ENCODE peak calls at places on chromosomes 1 and 21, in four cellular contexts. F, Y, E and I are unnamed samples.
A peak's percentile ranks its signal among the peaks of the same experiment; 100 is the strongest.

GRCh38 chr1:45493116-45493697 is 2.2 kb upstream of the TESK2 start:
- DNase-seq in F (peak; percentile 43), E (peak; percentile 66), Y (peak; percentile 55), I (peak; percentile 64)

GRCh38 chr1:112878321-112878720 is 77.7 kb downstream of the SLC16A1 start:
- DNase-seq in E (no peak), Y (no peak), F (no peak), I (no peak)

GRCh38 chr1:70361727-70362413 is 7.3 kb upstream of the ANKRD13C start:
- DNase-seq in E (no peak), F (no peak), Y (no peak), I (no peak)

GRCh38 chr1:180424848-180425457 is 77.4 kb downstream of the ACBD6 start:
- DNase-seq in E (no peak), F (no peak), Y (no peak), I (peak; percentile 11)

GRCh38 chr1:93605812-93606512 is 75.7 kb downstream of the BCAR3 start:
- DNase-seq in F (no peak), E (no peak), Y (no peak), I (no peak)

GRCh38 chr1:230261918-230262650 is 164.0 kb downstream of the PGBD5 start:
- DNase-seq in F (no peak), Y (no peak), E (no peak), I (no peak)

GRCh38 chr1:12065872-12066271 is 2.8 kb downstream of the TNFRSF8 start:
- DNase-seq in E (no peak), Y (no peak), F (no peak), I (no peak)

GRCh38 chr1:86296305-86297205 is 99.6 kb downstream of the ODF2L start:
- DNase-seq in E (no peak), F (no peak), Y (no peak), I (no peak)

GRCh38 chr1:236853916-236854601 is 59.0 kb downstream of the MTR start:
- DNase-seq in Y (no peak), E (no peak), F (no peak), I (no peak)

GRCh38 chr1:87134625-87135024 is 194.1 kb upstream of the LMO4 start:
- DNase-seq in E (no peak), F (no peak), Y (no peak), I (no peak)

GRCh38 chr1:153963030-153963849 is at the start of gene SLC39A1:
- DNase-seq in F (peak; percentile 94), E (peak; percentile 99), Y (peak; percentile 93), I (peak; percentile 99)
- TF ChIP-seq ZNF274 in F (no peak), E (no peak), Y (no peak), I (no peak)

DNA sequence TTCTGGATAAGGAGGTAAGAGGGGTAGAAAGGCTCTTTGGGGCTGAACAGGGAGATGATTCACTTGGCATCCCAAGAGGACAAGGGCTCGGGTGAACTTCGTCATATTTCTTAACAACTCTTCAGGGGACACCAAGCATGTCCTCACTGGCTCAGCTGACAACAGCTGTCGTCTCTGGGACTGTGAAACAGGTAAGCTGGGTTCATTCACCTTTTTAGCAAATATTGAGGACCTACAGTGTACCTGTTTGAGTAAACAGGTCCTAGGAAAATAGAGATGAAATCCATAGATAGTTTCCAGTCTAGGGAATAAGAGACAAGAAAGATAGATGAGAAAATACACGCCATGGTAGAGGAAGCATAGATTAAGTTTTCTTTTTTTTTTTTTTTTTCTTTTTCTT is 2.1 kb downstream of the EIF3I start:
- DNase-seq in E (no peak), F (no peak), Y (no peak), I (no peak)
- H3K27me3 ChIP-seq in E (no peaks in the 10 kb centered on the region), F (no peaks in the 10 kb centered on the region), Y (no peaks in the 10 kb centered on the region), I (no peaks in the 10 kb centered on the region)

DNA sequence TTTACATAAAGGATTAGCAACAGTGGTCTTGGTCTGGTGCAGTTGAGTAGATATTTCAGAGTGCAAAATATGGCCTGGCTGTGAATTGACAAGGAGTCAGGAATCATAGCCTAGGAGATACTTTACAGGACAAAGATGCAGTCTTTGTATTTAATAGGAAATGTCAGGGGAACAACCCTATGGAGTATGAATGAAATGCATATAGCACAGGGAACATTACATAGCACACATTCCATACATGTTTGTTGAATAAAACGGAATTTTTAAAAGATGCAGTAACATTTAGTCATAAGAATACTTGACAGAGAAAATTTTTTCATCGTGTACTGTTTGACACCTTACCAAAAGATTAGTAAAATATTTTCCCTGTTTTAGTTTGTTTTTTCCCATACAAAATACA is 41.9 kb downstream of the CHRM3 start:
- DNase-seq in Y (no peak), F (no peak), E (no peak), I (no peak)
- H3K4me3 ChIP-seq in Y (no peak overlapping the region), F (no peak overlapping the region), E (no peak overlapping the region), I (no peak overlapping the region)

DNA sequence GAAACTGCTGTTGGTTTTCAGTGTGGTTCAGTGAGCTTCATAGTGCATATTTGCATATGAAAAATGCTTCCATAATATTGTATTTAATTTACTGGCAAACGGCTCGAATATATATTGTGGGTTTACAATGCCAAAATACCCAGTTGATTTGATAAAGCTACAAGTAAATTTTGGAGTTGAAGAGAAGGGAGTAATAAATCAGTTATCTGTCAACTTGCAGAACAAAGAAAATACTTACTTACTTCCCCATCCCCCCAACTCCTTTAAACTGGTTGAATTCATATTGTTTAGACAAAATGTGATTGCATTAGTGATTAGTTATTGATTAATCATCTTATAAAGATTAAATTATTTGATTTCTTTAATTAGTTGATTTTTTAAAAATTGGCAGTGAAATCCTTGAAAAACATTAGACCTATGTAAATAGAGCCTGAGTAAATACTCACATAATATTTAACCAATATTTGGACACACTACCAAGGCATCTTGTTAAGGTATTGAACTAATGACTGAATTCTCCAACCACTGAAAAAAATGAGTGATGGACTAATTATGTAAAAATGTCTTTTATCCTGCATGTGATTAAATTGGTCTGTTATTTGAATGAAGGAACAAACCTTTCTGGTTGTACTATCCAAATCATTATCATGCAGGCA is 122.8 kb upstream of the APP start:
- DNase-seq in Y (no peak), F (no peak), E (no peak), I (no peak)
- TF ChIP-seq ZNF274 in Y (no peak), F (no peak), E (no peak), I (no peak)

DNA sequence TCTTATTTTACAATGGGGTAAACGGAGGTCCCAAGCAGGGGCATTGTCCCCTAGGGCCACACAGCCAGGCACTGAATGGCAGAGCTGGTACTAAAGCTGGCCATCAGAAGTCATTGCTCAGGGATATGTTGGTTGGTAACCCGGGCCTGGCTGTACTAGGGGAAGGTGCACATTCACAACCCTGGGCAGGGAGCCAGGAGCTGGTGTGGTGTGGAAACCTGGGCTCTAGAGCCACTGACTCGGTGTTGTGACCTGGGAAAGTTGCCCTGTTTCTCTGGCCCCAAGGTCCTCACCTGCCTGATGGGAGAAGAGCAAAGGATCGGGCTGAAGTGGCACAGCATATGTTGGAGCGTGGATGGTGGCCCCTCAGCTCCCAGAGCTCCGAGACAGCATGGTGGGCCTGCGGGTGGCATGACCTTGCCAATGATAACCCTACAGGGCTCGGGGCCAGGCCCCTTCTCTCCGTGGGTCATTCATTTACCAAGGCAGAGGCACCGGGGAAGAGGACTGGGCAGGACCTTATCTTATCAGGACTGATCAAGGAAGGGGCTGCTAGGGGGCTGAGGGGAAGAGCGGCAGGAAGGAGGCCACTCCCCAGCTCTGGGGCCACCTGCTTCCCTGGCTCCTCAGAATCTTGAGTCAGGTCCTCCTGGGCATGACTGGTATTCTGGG is 274.1 kb downstream of the TRABD2B start:
- DNase-seq in Y (no peak), E (no peak), F (no peak), I (no peak)
- H3K27me3 ChIP-seq in Y (peaks cover 7% of the 10 kb centered on the region), E (peaks cover 12% of the 10 kb centered on the region), F (peaks cover 7% of the 10 kb centered on the region), I (peaks cover 79% of the 10 kb centered on the region)